ENCODE peak calls at places on chromosomes 5 and 9, in nine cellular contexts. W is kidney, Y is brain microvascular endothelial cell, Q is fibroblast of mammary gland, N is GM23248, A is cardiac fibroblast, S is left ventricle myocardium inferior, V is mesendoderm, I is H7. M is an unnamed sample.

GRCh38 chr5:11311731-11312130 is 550.7 kb upstream of the DAP start:
- DNase-seq in W (no peak), Y (no peak), Q (no peak), N (no peak), A (no peak), S (no peak), V (no peak), I (no peak), M (no peak)

GRCh38 chr5:9431496-9432258 is 114.2 kb downstream of the SEMA5A start:
- DNase-seq in W (no peak), Y (peak; percentile 15), Q (no peak), N (no peak), A (peak; percentile 43), S (no peak), V (no peak), I (peak; percentile 18), M (no peak)

GRCh38 chr5:38615042-38615441 is 58.6 kb upstream of the LIFR start:
- DNase-seq in W (no peak), Y (no peak), Q (no peak), N (no peak), A (no peak), S (no peak), V (peak; percentile 81), I (no peak), M (no peak)

GRCh38 chr5:96037128-96037527 is 75.5 kb upstream of the ELL2 start:
- DNase-seq in W (no peak), Y (no peak), Q (peak; percentile 68), N (peak; percentile 70), A (peak; percentile 67), S (no peak), V (no peak), I (no peak), M (no peak)

GRCh38 chr5:132445640-132445923 is 45.0 kb downstream of the IRF1 start:
- DNase-seq in W (no peak), Y (no peak), Q (no peak), N (no peak), A (no peak), S (no peak), V (peak; percentile 91), I (no peak), M (no peak)

GRCh38 chr9:34759432-34760134 is 49.6 kb upstream of the CCL21 start:
- DNase-seq in W (no peak), Y (no peak), Q (no peak), N (no peak), A (no peak), S (no peak), V (no peak), I (no peak), M (no peak)

GRCh38 chr5:140632366-140633080 is 452 bp downstream of the CD14 start:
- DNase-seq in W (peak; percentile 86), Y (peak; percentile 63), Q (peak; percentile 51), N (peak; percentile 73), A (peak; percentile 77), S (peak; percentile 52), V (no peak), I (peak; percentile 69), M (no peak)

GRCh38 chr9:96021616-96022444 is 146.3 kb downstream of the ERCC6L2 start:
- DNase-seq in W (peak; percentile 82), Y (no peak), Q (no peak), N (no peak), A (no peak), S (peak; percentile 25), V (peak; percentile 29), I (peak; percentile 85), M (no peak)

GRCh38 chr5:170393958-170394357 is 4.8 kb upstream of the KCNMB1 start:
- DNase-seq in W (no peak), Y (no peak), Q (no peak), N (no peak), A (no peak), S (no peak), V (no peak), I (no peak), M (no peak)

GRCh38 chr5:34591723-34592122 is 64.4 kb upstream of the RAI14 start:
- DNase-seq in W (no peak), Y (no peak), Q (no peak), N (no peak), A (no peak), S (no peak), V (no peak), I (no peak), M (no peak)

GRCh38 chr9:36793277-36793676 is 220.6 kb downstream of the MELK start:
- DNase-seq in W (no peak), Y (no peak), Q (no peak), N (no peak), A (no peak), S (no peak), V (peak; percentile 44), I (peak; percentile 72), M (no peak)

GRCh38 chr5:112186401-112186990 is 232.6 kb downstream of the EPB41L4A start:
- DNase-seq in W (no peak), Y (peak; percentile 45), Q (peak; percentile 59), N (peak; percentile 68), A (peak; percentile 62), S (no peak), V (peak; percentile 59), I (no peak), M (peak; percentile 7)

GRCh38 chr5:154311362-154311761 is 120.8 kb downstream of the GALNT10 start:
- DNase-seq in W (no peak), Y (no peak), Q (no peak), N (no peak), A (no peak), S (no peak), V (no peak), I (no peak), M (no peak)

GRCh38 chr5:38463634-38464521 is 92.6 kb downstream of the LIFR start:
- DNase-seq in W (no peak), Y (peak; percentile 87), Q (peak; percentile 96), N (peak; percentile 97), A (peak; percentile 88), S (no peak), V (no peak), I (no peak), M (peak; percentile 86)

GRCh38 chr5:58231041-58231440 is 228.8 kb downstream of the PLK2 start:
- DNase-seq in W (no peak), Y (no peak), Q (no peak), N (peak; percentile 38), A (no peak), S (no peak), V (no peak), I (no peak), M (no peak)

GRCh38 chr9:19720374-19720773 is 68.5 kb downstream of the SLC24A2 start:
- DNase-seq in W (no peak), Y (peak; percentile 35), Q (peak; percentile 41), N (peak; percentile 50), A (peak; percentile 56), S (no peak), V (peak; percentile 51), I (no peak), M (no peak)

GRCh38 chr5:138466900-138467710 is 1.8 kb downstream of the EGR1 start:
- DNase-seq in W (peak; percentile 80), Y (no peak), Q (no peak), N (peak; percentile 34), A (peak; percentile 71), S (no peak), V (no peak), I (peak; percentile 48), M (no peak)

GRCh38 chr5:138468966-138469539 is 3.8 kb downstream of the EGR1 start:
- DNase-seq in W (no peak), Y (no peak), Q (no peak), N (peak; percentile 31), A (no peak), S (no peak), V (peak; percentile 51), I (peak; percentile 30), M (no peak)

GRCh38 chr5:138467711-138468132 is 2.4 kb downstream of the EGR1 start:
- DNase-seq in W (no peak), Y (no peak), Q (no peak), N (no peak), A (no peak), S (no peak), V (peak; percentile 39), I (peak; percentile 26), M (no peak)

GRCh38 chr5:138469540-138470321 is 4.5 kb downstream of the EGR1 start:
- DNase-seq in W (no peak), Y (peak; percentile 52), Q (peak; percentile 38), N (peak; percentile 59), A (peak; percentile 95), S (no peak), V (peak; percentile 65), I (no peak), M (peak; percentile 80)

GRCh38 chr5:138468133-138468965 is 3.1 kb downstream of the EGR1 start:
- DNase-seq in W (no peak), Y (no peak), Q (no peak), N (peak; percentile 31), A (peak; percentile 75), S (no peak), V (no peak), I (no peak), M (no peak)
- H3K4me3 ChIP-seq in W (peak overlapping the region; percentile 88), Y (peak overlapping the region; percentile 95), Q (no peak overlapping the region), N (peak overlapping the region; percentile 85), A (no peak overlapping the region), S (peak overlapping the region; percentile 91), V (no peak overlapping the region), I (no peak overlapping the region), M (peak overlapping the region; percentile 76)

GRCh38 chr5:14870347-14871083 is 1.1 kb downstream of the ANKH start:
- DNase-seq in W (peak; percentile 77), Y (no peak), Q (no peak), N (peak; percentile 47), A (no peak), S (peak; percentile 39), V (no peak), I (peak; percentile 46), M (no peak)
- H3K4me3 ChIP-seq in W (peak overlapping the region; percentile 84), Y (peak overlapping the region; percentile 83), Q (peak overlapping the region; percentile 71), N (peak overlapping the region; percentile 84), A (peak overlapping the region; percentile 80), S (peak overlapping the region; percentile 91), V (no peak overlapping the region), I (peak overlapping the region; percentile 63), M (peak overlapping the region; percentile 63)

GRCh38 chr5:109692011-109692410 is 2.3 kb downstream of the MAN2A1 start:
- DNase-seq in W (no peak), Y (peak; percentile 15), Q (peak; percentile 83), N (peak; percentile 77), A (peak; percentile 45), S (no peak), V (no peak), I (no peak), M (no peak)
- H3K4me3 ChIP-seq in W (peak overlapping the region; percentile 76), Y (peak overlapping the region; percentile 1), Q (no peak overlapping the region), N (peak overlapping the region; percentile 91), A (peak overlapping the region; percentile 86), S (peak overlapping the region; percentile 95), V (no peak overlapping the region), I (no peak overlapping the region), M (peak overlapping the region; percentile 94)

DNA sequence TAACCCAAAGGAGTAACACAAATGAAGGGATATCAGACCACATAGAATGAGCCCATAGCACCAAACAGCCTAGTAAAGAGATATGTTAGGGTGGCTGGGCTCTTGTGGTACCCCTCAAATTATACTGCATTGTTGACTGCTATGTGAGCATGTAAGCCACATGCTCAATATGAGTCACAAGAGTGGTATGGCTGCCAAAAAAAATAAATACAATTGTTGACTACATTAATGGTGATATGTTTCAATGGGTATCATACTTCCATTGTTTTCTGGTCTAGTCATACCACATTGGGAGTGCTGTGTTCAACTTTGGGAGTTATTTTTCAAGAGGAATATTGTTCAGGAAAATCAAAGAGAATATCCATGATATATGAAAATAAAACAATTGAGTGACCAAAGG is 162.4 kb upstream of the PIK3R1 start:
- DNase-seq in W (no peak), Y (no peak), Q (peak; percentile 60), N (no peak), A (no peak), S (no peak), V (no peak), I (no peak), M (no peak)
- H3K4me3 ChIP-seq in W (no peak overlapping the region), Y (no peak overlapping the region), Q (no peak overlapping the region), N (no peak overlapping the region), A (no peak overlapping the region), S (no peak overlapping the region), V (no peak overlapping the region), I (no peak overlapping the region), M (no peak overlapping the region)

M was measured in skeletal muscle cell.